ENCODE peak calls at places on chromosomes 16 and 17, in four cellular contexts. D is BJ, H is progenitor cell of endocrine pancreas, I is GM10248. Q is an unnamed sample.

GRCh38 chr17:59505610-59506276 is 59.7 kb upstream of the DHX40 start:
- DNase-seq in D (no peak), H (no peak), I (no peak), Q (no peak)

GRCh38 chr16:79437764-79438728 is 162.5 kb downstream of the MAF start:
- DNase-seq in D (no peak), H (no peak), I (no peak), Q (no peak)

GRCh38 chr16:3182608-3183444 is 5.2 kb upstream of the OR1F1 start:
- DNase-seq in D (no peak), H (no peak), I (peak; percentile 40), Q (no peak)

GRCh38 chr17:57994436-57994835 is 6.4 kb upstream of the VEZF1 start:
- DNase-seq in D (no peak), H (no peak), I (no peak), Q (no peak)

GRCh38 chr17:78774956-78775571 is 7.0 kb downstream of the CYTH1 start:
- DNase-seq in D (no peak), H (no peak), I (no peak), Q (peak; percentile 57)

GRCh38 chr17:77332981-77333685 is 192.4 kb downstream of the SEC14L1 start:
- DNase-seq in D (peak; percentile 89), H (no peak), I (no peak), Q (no peak)

GRCh38 chr16:28981517-28981916 is 3.3 kb upstream of the LAT start:
- DNase-seq in D (no peak), H (no peak), I (peak; percentile 51), Q (no peak)

GRCh38 chr17:70239391-70239826 is 70.1 kb downstream of the KCNJ2 start:
- DNase-seq in D (no peak), H (no peak), I (no peak), Q (no peak)

GRCh38 chr17:27559996-27560481 is 70.9 kb upstream of the LGALS9 start:
- DNase-seq in D (no peak), H (no peak), I (no peak), Q (no peak)

GRCh38 chr17:38673714-38674012 is 1.1 kb downstream of the EPOP start:
- DNase-seq in D (no peak), H (peak; percentile 35), I (no peak), Q (no peak)

GRCh38 chr17:74429604-74430384 is 2.1 kb upstream of the GPRC5C start:
- DNase-seq in D (no peak), H (no peak), I (no peak), Q (no peak)

GRCh38 chr17:3895354-3895753 is 2.5 kb upstream of the CAMKK1 start:
- DNase-seq in D (no peak), H (no peak), I (no peak), Q (no peak)

GRCh38 chr17:11996722-11997146 is 541 bp downstream of the ZNF18 start:
- DNase-seq in D (no peak), H (no peak), I (peak; percentile 42), Q (no peak)

GRCh38 chr17:50196036-50196435 is 5.4 kb downstream of the COL1A1 start:
- DNase-seq in D (no peak), H (no peak), I (no peak), Q (no peak)

GRCh38 chr17:77778636-77779524 is 179.6 kb upstream of the TNRC6C start:
- DNase-seq in D (no peak), H (no peak), I (no peak), Q (no peak)

GRCh38 chr16:47311738-47312505 is 148.9 kb downstream of the ITFG1 start:
- DNase-seq in D (no peak), H (no peak), I (no peak), Q (no peak)

GRCh38 chr16:4537376-4538066 is 1.1 kb downstream of the CDIP1 start:
- DNase-seq in D (no peak), H (peak; percentile 12), I (no peak), Q (peak; percentile 27)

GRCh38 chr16:27839419-27839818 is 224.1 kb downstream of the GSG1L start:
- DNase-seq in D (no peak), H (no peak), I (no peak), Q (no peak)

GRCh38 chr16:9322735-9323134 is 231.3 kb downstream of the HAPSTR1 start:
- DNase-seq in D (no peak), H (no peak), I (no peak), Q (no peak)

GRCh38 chr16:66479661-66480264 is 52.7 kb downstream of the BEAN1 start:
- DNase-seq in D (no peak), H (no peak), I (no peak), Q (no peak)

GRCh38 chr17:8698142-8699050 is 46.2 kb downstream of the CCDC42 start:
- DNase-seq in D (no peak), H (no peak), I (no peak), Q (no peak)

GRCh38 chr17:42706732-42707131 is 24.4 kb downstream of the CNTNAP1 start:
- DNase-seq in D (no peak), H (no peak), I (no peak), Q (no peak)

GRCh38 chr17:7351665-7352558 is at the start of gene KCTD11:
- DNase-seq in D (peak; percentile 63), H (peak; percentile 78), I (peak; percentile 95), Q (peak; percentile 78)
- TF ChIP-seq CTCF in D (peak; percentile 75), H (peak; percentile 71), I (peak; percentile 57), Q (no peak)

GRCh38 chr16:69085032-69085695 is 20.3 kb upstream of the HAS3 start:
- DNase-seq in D (no peak), H (no peak), I (no peak), Q (no peak)

GRCh38 chr16:69088684-69089083 is 16.8 kb upstream of the HAS3 start:
- DNase-seq in D (no peak), H (no peak), I (no peak), Q (no peak)

GRCh38 chr16:69084301-69084700 is 21.2 kb upstream of the HAS3 start:
- DNase-seq in D (no peak), H (no peak), I (no peak), Q (no peak)

GRCh38 chr16:69087161-69087581 is 18.3 kb upstream of the HAS3 start:
- DNase-seq in D (no peak), H (no peak), I (no peak), Q (no peak)

GRCh38 chr16:69083306-69083941 is 22.0 kb upstream of the HAS3 start:
- DNase-seq in D (no peak), H (no peak), I (no peak), Q (no peak)
- TF ChIP-seq CTCF in D (no peak), H (no peak), I (peak; percentile 4), Q (no peak)

GRCh38 chr17:43790311-43790940 is 10.2 kb downstream of the CFAP97D1 start:
- DNase-seq in D (no peak), H (no peak), I (no peak), Q (no peak)
- TF ChIP-seq CTCF in D (peak; percentile 29), H (no peak), I (no peak), Q (no peak)

DNA sequence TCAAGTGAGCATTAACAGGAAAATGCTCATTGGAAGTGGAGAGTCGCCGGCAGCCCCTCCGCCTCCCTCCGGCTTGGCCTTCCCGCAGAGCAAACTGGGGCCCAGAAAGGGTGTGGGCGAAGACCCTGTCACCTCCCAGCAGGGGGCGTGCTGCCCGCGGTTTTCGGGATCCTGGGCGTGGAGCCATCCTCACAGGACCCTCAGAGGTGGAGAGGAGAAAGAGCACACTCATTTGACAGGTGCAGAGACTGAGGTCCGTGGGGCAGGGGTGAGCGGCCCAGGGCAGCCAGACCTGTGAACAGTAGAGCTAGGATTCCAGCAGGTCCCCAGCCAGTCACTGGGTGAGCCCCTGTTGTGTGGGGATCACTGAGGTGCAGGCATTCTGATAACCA is 1002.9 kb downstream of the KCNJ18 start:
- DNase-seq in D (no peak), H (no peak), I (no peak), Q (no peak)
- TF ChIP-seq CTCF in D (no peak), H (no peak), I (no peak), Q (no peak)

GRCh38 chr16:50683689-50684374 is 2.7 kb upstream of the SNX20 start:
- DNase-seq in D (no peak), H (no peak), I (peak; percentile 77), Q (peak; percentile 62)
- TF ChIP-seq CTCF in D (no peak), H (no peak), I (no peak), Q (no peak)